ENCODE peak calls at places on chromosomes 3 and 15, in ten cellular contexts. Q is heart left ventricle, A is upper lobe of right lung, C is pancreas, F is BJ, K is Peyer's patch, M is uterus, I is H7, N is GM23248, S is IMR-90. G is an unnamed sample. For H3K36me3, the result is how much of the 10 kb centered on the place peaks cover.

GRCh38 chr3:13877911-13878710 is 1.8 kb downstream of the WNT7A start:
- DNase-seq in K (no peak), S (no peak), C (no peak), F (no peak), Q (no peak), N (no peak), M (no peak), A (peak), I (peak), G (no peak)

GRCh38 chr15:88699861-88700260 is 61.0 kb downstream of the ISG20 start:
- DNase-seq in C (no peak), F (no peak), M (no peak), N (no peak), K (peak), S (no peak), A (no peak), Q (no peak), I (no peak), G (no peak)

GRCh38 chr3:95705786-95706418 is 1108.5 kb upstream of the EPHA6 start:
- DNase-seq in I (no peak), A (no peak), C (no peak), M (no peak), F (no peak), Q (no peak), S (no peak), K (no peak), N (no peak), G (no peak)

GRCh38 chr15:53665930-53666329 is 93.5 kb downstream of the WDR72 start:
- DNase-seq in M (no peak), S (no peak), F (no peak), N (no peak), Q (no peak), I (no peak), A (no peak), K (no peak), C (no peak), G (no peak)

GRCh38 chr3:15405448-15406050 is 21.8 kb downstream of the METTL6 start:
- DNase-seq in M (no peak), S (peak), N (peak), K (no peak), C (no peak), Q (no peak), I (peak), F (no peak), A (no peak), G (no peak)

GRCh38 chr3:168024537-168024941 is 71.2 kb downstream of the GOLIM4 start:
- DNase-seq in Q (no peak), F (peak), A (no peak), C (no peak), M (no peak), N (peak), S (peak), I (no peak), K (no peak), G (no peak)

GRCh38 chr3:81788044-81788443 is 26.6 kb upstream of the GBE1 start:
- DNase-seq in F (no peak), S (no peak), Q (no peak), I (no peak), M (no peak), N (no peak), A (no peak), C (no peak), K (no peak), G (no peak)

GRCh38 chr3:127492426-127492825 is 98.1 kb downstream of the TPRA1 start:
- DNase-seq in S (no peak), I (no peak), F (no peak), Q (no peak), K (no peak), A (no peak), N (no peak), M (no peak), C (no peak), G (no peak)

GRCh38 chr3:18556503-18556902 is 131.4 kb upstream of the SATB1 start:
- DNase-seq in S (no peak), M (no peak), C (no peak), F (no peak), A (no peak), N (peak), K (peak), I (no peak), Q (no peak), G (no peak)

GRCh38 chr3:182644800-182645433 is 148.4 kb upstream of the ATP11B start:
- DNase-seq in Q (no peak), A (no peak), M (no peak), I (no peak), N (peak), S (no peak), C (no peak), F (no peak), K (no peak), G (no peak)

GRCh38 chr3:20057612-20058180 is 17.4 kb downstream of the KAT2B start:
- DNase-seq in S (no peak), Q (no peak), A (no peak), F (no peak), N (no peak), K (no peak), C (no peak), I (no peak), M (peak), G (no peak)

GRCh38 chr3:39346785-39347585 is 17.5 kb downstream of the CCR8 start:
- DNase-seq in K (no peak), M (no peak), S (no peak), A (no peak), C (no peak), N (no peak), F (no peak), Q (no peak), I (no peak), G (no peak)

GRCh38 chr3:171138027-171138426 is 111.5 kb upstream of the SLC2A2 start:
- DNase-seq in S (no peak), F (no peak), Q (no peak), C (no peak), M (no peak), I (no peak), N (no peak), A (no peak), K (no peak), G (no peak)

GRCh38 chr3:149579838-149580542 is 77.8 kb downstream of the WWTR1 start:
- DNase-seq in I (no peak), F (no peak), M (no peak), A (no peak), K (no peak), N (peak), Q (no peak), S (peak), C (no peak), G (no peak)

GRCh38 chr3:7651213-7651612 is 790.3 kb downstream of the GRM7 start:
- DNase-seq in S (no peak), N (no peak), F (no peak), A (no peak), K (no peak), C (no peak), M (no peak), I (no peak), Q (no peak), G (no peak)

GRCh38 chr3:63779227-63779626 is 39.9 kb upstream of the C3orf49 start:
- DNase-seq in K (no peak), F (no peak), N (no peak), I (peak), S (no peak), A (no peak), M (no peak), C (no peak), Q (no peak), G (no peak)

GRCh38 chr3:183153210-183153950 is 9.2 kb downstream of the LAMP3 start:
- DNase-seq in M (no peak), Q (no peak), I (no peak), A (no peak), C (no peak), N (no peak), F (no peak), K (no peak), S (no peak), G (no peak)

GRCh38 chr3:109944836-109945235 is 607.5 kb upstream of the DPPA4 start:
- DNase-seq in S (no peak), A (no peak), M (no peak), I (no peak), K (no peak), C (no peak), F (no peak), N (no peak), Q (no peak), G (no peak)

GRCh38 chr15:90249123-90249863 is at the start of gene TTLL13:
- DNase-seq in Q (peak), I (peak), F (no peak), S (peak), K (peak), M (peak), C (peak), A (peak), N (peak), G (peak)

GRCh38 chr15:26095710-26096330 is 232.7 kb upstream of the ATP10A start:
- DNase-seq in N (peak), F (no peak), S (no peak), C (no peak), A (no peak), I (peak), M (no peak), Q (no peak), K (no peak), G (no peak)

GRCh38 chr3:11385908-11386307 is 113.7 kb downstream of the ATG7 start:
- DNase-seq in N (no peak), S (peak), C (peak), Q (no peak), I (peak), M (peak), F (no peak), A (no peak), K (no peak), G (no peak)

GRCh38 chr3:187242435-187242834 is 45.1 kb downstream of the RTP1 start:
- DNase-seq in K (no peak), F (no peak), C (no peak), Q (no peak), S (peak), M (no peak), N (peak), I (no peak), A (no peak), G (no peak)

GRCh38 chr15:78527325-78527724 is 12.9 kb upstream of the PSMA4 start:
- DNase-seq in K (no peak), Q (no peak), A (no peak), C (no peak), M (no peak), S (no peak), N (no peak), I (no peak), F (no peak), G (no peak)

GRCh38 chr15:22979069-22979698 is 984 bp downstream of the CYFIP1 start:
- DNase-seq in F (no peak), M (no peak), C (peak), K (peak), S (peak), A (peak), Q (peak), N (peak), I (peak), G (peak)

GRCh38 chr15:32677238-32677750 is 35.8 kb downstream of the SCG5 start:
- DNase-seq in C (no peak), N (peak), Q (no peak), M (no peak), F (no peak), S (no peak), K (no peak), I (no peak), A (no peak), G (no peak)

GRCh38 chr15:92638709-92639365 is 16.7 kb downstream of the FAM174B start:
- DNase-seq in K (no peak), S (no peak), Q (no peak), C (peak), M (no peak), F (no peak), N (no peak), A (peak), I (no peak), G (peak)

GRCh38 chr15:99002226-99002625 is 5.4 kb downstream of the PGPEP1L start:
- DNase-seq in I (no peak), F (no peak), Q (no peak), S (no peak), A (no peak), N (no peak), K (no peak), M (no peak), C (no peak), G (no peak)

GRCh38 chr3:109702252-109702651 is 364.9 kb upstream of the DPPA4 start:
- DNase-seq in I (no peak), A (no peak), F (no peak), Q (no peak), M (no peak), S (peak), K (peak), C (no peak), N (peak), G (no peak)

GRCh38 chr15:75149911-75150709 is 51.6 kb upstream of the C15orf39 start:
- DNase-seq in K (no peak), F (peak), Q (no peak), N (peak), A (no peak), M (no peak), I (no peak), C (no peak), S (peak), G (no peak)

GRCh38 chr3:132456141-132456540 is 38.8 kb downstream of the DNAJC13 start:
- DNase-seq in N (no peak), K (no peak), F (no peak), A (no peak), S (no peak), M (no peak), C (no peak), Q (no peak), I (no peak), G (no peak)

GRCh38 chr3:11185564-11186317 is 31.4 kb downstream of the HRH1 start:
- DNase-seq in A (peak), I (no peak), C (peak), F (peak), K (peak), Q (peak), N (peak), M (peak), S (peak), G (peak)

GRCh38 chr3:9108876-9109569 is 140.4 kb downstream of the SRGAP3 start:
- DNase-seq in C (no peak), I (no peak), K (no peak), M (peak), Q (no peak), F (no peak), N (no peak), S (no peak), A (no peak), G (no peak)

GRCh38 chr3:193788189-193788946 is 195.4 kb downstream of the OPA1 start:
- DNase-seq in F (no peak), A (no peak), K (peak), N (peak), Q (peak), C (peak), S (peak), M (peak), I (peak), G (peak)

GRCh38 chr3:87047857-87048256 is 56.9 kb upstream of the VGLL3 start:
- DNase-seq in C (no peak), K (no peak), A (no peak), N (peak), F (no peak), S (no peak), M (no peak), I (no peak), Q (no peak), G (no peak)

GRCh38 chr15:91912336-91912735 is 58.8 kb downstream of the SLCO3A1 start:
- DNase-seq in A (no peak), S (no peak), N (no peak), I (no peak), F (no peak), M (no peak), C (no peak), K (no peak), Q (no peak), G (no peak)

GRCh38 chr3:71825551-71826283 is 40.8 kb upstream of the PROK2 start:
- DNase-seq in C (no peak), M (no peak), N (no peak), S (no peak), K (no peak), Q (no peak), A (no peak), I (no peak), F (no peak), G (no peak)

GRCh38 chr15:34861216-34861615 is 65.9 kb upstream of the ACTC1 start:
- DNase-seq in F (no peak), N (no peak), Q (no peak), C (no peak), M (no peak), A (no peak), S (no peak), K (no peak), I (no peak), G (no peak)
- H3K36me3 ChIP-seq in F (under half), N (under half), Q (half or more), C (under half), M (under half), A (half or more), S (under half), K (half or more), I (under half), G (under half)

DNA sequence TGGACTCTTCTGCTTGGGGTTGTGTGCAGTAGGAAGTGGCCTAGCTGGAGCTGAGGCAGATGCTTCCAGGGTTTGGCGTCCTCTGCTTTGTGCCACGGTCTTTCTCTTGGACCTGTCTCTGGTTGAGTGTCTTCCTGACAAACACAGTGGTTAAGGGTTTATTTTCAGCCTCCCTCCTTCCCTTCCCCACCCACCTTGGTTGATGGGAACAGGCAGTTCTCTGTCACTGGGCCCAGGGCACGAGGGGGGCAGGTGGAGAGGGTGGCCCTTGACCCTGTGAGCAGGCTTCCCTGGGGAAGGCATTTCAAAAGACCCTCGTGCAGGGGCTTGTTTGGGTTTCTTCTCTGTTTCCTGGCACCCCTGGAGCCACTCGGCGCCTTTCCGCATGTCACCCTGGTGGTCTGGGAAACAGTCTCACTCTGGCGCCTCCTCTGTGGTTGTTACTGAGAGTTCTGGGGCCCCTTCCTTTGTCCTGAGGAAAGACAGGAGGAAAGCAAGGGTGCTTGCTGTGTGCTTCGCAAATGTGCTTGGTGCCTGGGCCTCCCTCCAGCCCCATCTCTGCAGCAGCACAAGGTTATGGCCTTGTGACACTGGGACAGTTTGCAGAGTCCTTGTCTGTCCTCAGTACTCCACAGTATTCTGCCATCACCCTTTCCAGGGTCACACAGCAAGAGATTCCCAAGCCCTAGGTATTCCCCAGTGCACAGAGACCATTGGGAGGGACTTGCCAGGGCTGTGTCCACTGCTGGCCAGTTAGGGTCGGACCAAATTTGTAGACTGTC is 10.3 kb upstream of the STAB1 start:
- DNase-seq in F (no peak), S (no peak), A (no peak), K (no peak), N (no peak), M (no peak), Q (no peak), I (no peak), C (no peak), G (no peak)
- H3K36me3 ChIP-seq in F (half or more), S (half or more), A (half or more), K (half or more), N (under half), M (under half), Q (half or more), I (under half), C (half or more), G (half or more)

GRCh38 chr3:65721386-65721785 is 317.3 kb downstream of the MAGI1 start:
- DNase-seq in S (no peak), K (no peak), A (no peak), N (no peak), F (no peak), C (no peak), I (no peak), M (no peak), Q (no peak), G (no peak)
- H3K36me3 ChIP-seq in S (under half), K (under half), A (under half), N (under half), F (under half), C (under half), I (under half), M (under half), Q (under half), G (under half)

GRCh38 chr3:57962448-57962834 is 45.8 kb upstream of the FLNB start:
- DNase-seq in S (no peak), M (no peak), A (no peak), Q (no peak), C (no peak), I (no peak), N (no peak), K (no peak), F (no peak), G (no peak)
- H3K36me3 ChIP-seq in S (under half), M (under half), A (under half), Q (under half), C (under half), I (under half), N (under half), K (under half), F (under half), G (under half)

DNA sequence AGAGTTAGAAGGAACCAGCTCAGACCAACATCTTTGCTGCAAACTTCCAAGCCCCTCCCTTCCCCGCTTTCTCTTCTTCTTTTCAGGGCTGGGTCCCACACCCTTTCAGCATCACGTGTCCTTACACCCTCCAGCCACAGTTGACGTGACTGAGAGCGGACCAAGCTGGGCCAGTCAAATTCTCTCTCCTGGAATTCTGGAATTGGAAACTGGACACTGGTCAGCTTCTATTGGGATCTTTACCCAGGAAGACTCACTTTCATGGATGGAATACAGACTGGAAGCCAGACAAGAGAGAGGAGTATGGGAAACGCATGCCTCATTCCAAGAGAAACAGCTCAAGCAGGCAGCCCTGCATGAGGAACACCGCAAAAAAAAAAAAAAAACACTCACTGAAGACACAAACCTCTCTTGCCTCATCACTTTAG is 12.4 kb upstream of the TPM1 start:
- DNase-seq in Q (peak), N (peak), S (peak), A (no peak), F (peak), I (no peak), C (no peak), M (peak), K (no peak), G (no peak)
- H3K36me3 ChIP-seq in Q (under half), N (under half), S (under half), A (under half), F (under half), I (under half), C (under half), M (under half), K (under half), G (under half)

GRCh38 chr15:40016224-40016865 is 22.6 kb downstream of the SRP14 start:
- DNase-seq in Q (no peak), A (no peak), F (no peak), N (peak), S (peak), C (no peak), I (no peak), M (no peak), K (no peak), G (no peak)
- H3K36me3 ChIP-seq in Q (half or more), A (half or more), F (under half), N (half or more), S (under half), C (under half), I (under half), M (under half), K (half or more), G (half or more)

GRCh38 chr15:65603134-65603533 is 7.8 kb downstream of the INTS14 start:
- DNase-seq in Q (no peak), I (no peak), M (no peak), F (no peak), S (no peak), C (no peak), A (no peak), K (no peak), N (no peak), G (no peak)
- H3K36me3 ChIP-seq in Q (half or more), I (under half), M (under half), F (under half), S (under half), C (under half), A (half or more), K (half or more), N (under half), G (half or more)

GRCh38 chr3:101758224-101758623 is 20.8 kb upstream of the NXPE3 start:
- DNase-seq in N (no peak), F (no peak), A (no peak), I (no peak), K (no peak), Q (no peak), S (no peak), C (no peak), M (no peak), G (no peak)
- H3K36me3 ChIP-seq in N (under half), F (under half), A (under half), I (under half), K (under half), Q (under half), S (under half), C (under half), M (under half), G (under half)

GRCh38 chr3:172352786-172353185 is 95.5 kb downstream of the GHSR start:
- DNase-seq in Q (no peak), A (no peak), K (no peak), S (no peak), I (no peak), F (no peak), M (no peak), C (no peak), N (no peak), G (no peak)

GRCh38 chr3:172355836-172356235 is 92.4 kb downstream of the GHSR start:
- DNase-seq in F (peak), Q (no peak), S (peak), I (no peak), M (no peak), N (peak), K (no peak), C (no peak), A (no peak), G (peak)

GRCh38 chr3:172347895-172348680 is 100.2 kb downstream of the GHSR start:
- DNase-seq in M (no peak), F (no peak), S (no peak), Q (no peak), N (no peak), C (no peak), I (no peak), A (no peak), K (no peak), G (no peak)

GRCh38 chr3:172354931-172355499 is 93.2 kb downstream of the GHSR start:
- DNase-seq in S (no peak), F (no peak), N (no peak), C (no peak), Q (no peak), I (no peak), K (no peak), A (no peak), M (no peak), G (no peak)

GRCh38 chr3:172351895-172352466 is 96.3 kb downstream of the GHSR start:
- DNase-seq in N (no peak), F (no peak), M (no peak), Q (no peak), I (no peak), K (no peak), S (no peak), C (no peak), A (no peak), G (no peak)
- H3K36me3 ChIP-seq in N (half or more), F (under half), M (under half), Q (under half), I (under half), K (half or more), S (under half), C (under half), A (half or more), G (half or more)

G was measured in stomach.